ENCODE peak calls at places on chromosomes 2 and 18, in five cellular contexts. A is H9, Q is IMR-90, D is neuronal stem cell, C is mesendoderm. I is an unnamed sample.

GRCh38 chr2:127670957-127671290 is 4.4 kb downstream of the LIMS2 start:
- DNase-seq in A (no peak), Q (no peak), D (no peak), C (no peak), I (no peak)

GRCh38 chr2:97699765-97700444 is 13.5 kb upstream of the ZAP70 start:
- DNase-seq in A (peak; percentile 76), Q (peak; percentile 54), D (peak; percentile 58), C (peak; percentile 89), I (no peak)

GRCh38 chr2:111618577-111618930 is 265.4 kb downstream of the ANAPC1 start:
- DNase-seq in A (no peak), Q (no peak), D (no peak), C (no peak), I (no peak)

GRCh38 chr2:167582619-167583018 is 664.8 kb downstream of the STK39 start:
- DNase-seq in A (peak; percentile 24), Q (no peak), D (no peak), C (peak; percentile 27), I (no peak)

GRCh38 chr2:170928036-170928823 is 823 bp upstream of the GORASP2 start:
- DNase-seq in A (peak; percentile 52), Q (peak; percentile 31), D (no peak), C (peak; percentile 66), I (no peak)

GRCh38 chr2:16662440-16662839 is 3.2 kb downstream of the CYRIA start:
- DNase-seq in A (no peak), Q (peak; percentile 71), D (no peak), C (no peak), I (no peak)

GRCh38 chr18:55236150-55236931 is 277.1 kb upstream of the CCDC68 start:
- DNase-seq in A (no peak), Q (peak; percentile 38), D (no peak), C (no peak), I (no peak)

GRCh38 chr18:39604836-39605235 is 2039.2 kb upstream of the CELF4 start:
- DNase-seq in A (no peak), Q (peak; percentile 57), D (no peak), C (no peak), I (no peak)

GRCh38 chr2:177489719-177490301 is 97.2 kb downstream of the AGPS start:
- DNase-seq in A (no peak), Q (peak; percentile 49), D (peak; percentile 14), C (peak; percentile 55), I (no peak)

GRCh38 chr2:129492528-129492927 is 486.9 kb upstream of the RAB6C start:
- DNase-seq in A (no peak), Q (no peak), D (no peak), C (no peak), I (no peak)

GRCh38 chr2:62477573-62477972 is 28.4 kb downstream of the TMEM17 start:
- DNase-seq in A (no peak), Q (no peak), D (no peak), C (peak; percentile 70), I (no peak)

GRCh38 chr2:147568109-147568508 is 276.7 kb upstream of the ACVR2A start:
- DNase-seq in A (no peak), Q (no peak), D (no peak), C (no peak), I (no peak)

GRCh38 chr2:160940271-160940670 is 220.0 kb upstream of the TANK start:
- DNase-seq in A (no peak), Q (peak; percentile 59), D (no peak), C (no peak), I (no peak)

GRCh38 chr2:199206536-199206935 is 251.2 kb downstream of the SATB2 start:
- DNase-seq in A (no peak), Q (no peak), D (no peak), C (no peak), I (no peak)

GRCh38 chr2:10489842-10490555 is 41.9 kb upstream of the ODC1 start:
- DNase-seq in A (no peak), Q (peak; percentile 7), D (no peak), C (peak; percentile 27), I (peak; percentile 27)

GRCh38 chr2:168583710-168584521 is 127.8 kb downstream of the CERS6 start:
- DNase-seq in A (no peak), Q (peak; percentile 67), D (no peak), C (no peak), I (no peak)

GRCh38 chr18:40124107-40124506 is 1830.9 kb upstream of the PIK3C3 start:
- DNase-seq in A (no peak), Q (peak; percentile 44), D (no peak), C (peak; percentile 27), I (no peak)

GRCh38 chr2:44642123-44642857 is 280.5 kb downstream of the CAMKMT start:
- DNase-seq in A (no peak), Q (no peak), D (no peak), C (no peak), I (no peak)

GRCh38 chr2:100017633-100018032 is 124.8 kb downstream of the AFF3 start:
- DNase-seq in A (no peak), Q (peak; percentile 74), D (no peak), C (no peak), I (no peak)

GRCh38 chr2:1975060-1975459 is 230.7 kb upstream of the PXDN start:
- DNase-seq in A (no peak), Q (no peak), D (no peak), C (no peak), I (peak; percentile 14)

GRCh38 chr2:216695401-216695821 is at the start of gene IGFBP5:
- DNase-seq in A (peak; percentile 86), Q (peak; percentile 94), D (peak; percentile 91), C (peak; percentile 82), I (peak; percentile 75)

GRCh38 chr2:241217320-241218031 is 29.0 kb downstream of the ANO7 start:
- DNase-seq in A (peak; percentile 83), Q (peak; percentile 72), D (peak; percentile 71), C (peak; percentile 83), I (peak; percentile 80)
- H2BK5ac ChIP-seq in A (no peak overlapping the region), Q (peak overlapping the region; percentile 59), D (no peak overlapping the region), C (no peak overlapping the region), I (peak overlapping the region; percentile 90)

DNA sequence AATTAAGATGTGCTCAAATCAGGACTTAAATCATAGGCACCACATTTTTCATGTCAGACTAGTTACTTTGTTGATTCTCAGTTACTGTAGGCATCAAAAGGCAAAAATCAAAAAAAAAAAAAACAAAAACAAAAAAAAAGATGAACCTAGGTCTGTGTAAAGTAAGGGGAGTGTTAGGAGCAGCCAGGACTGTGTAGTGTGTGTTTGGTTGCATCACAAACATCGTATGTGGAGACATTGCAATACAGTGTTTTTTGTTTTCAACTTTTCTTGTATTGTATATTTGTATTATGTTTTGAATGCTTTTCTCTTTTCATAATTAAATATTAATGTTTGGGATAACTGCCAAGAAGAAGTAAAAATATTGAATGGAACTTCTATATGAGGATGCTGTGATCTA is 82.1 kb downstream of the ACSL3 start:
- DNase-seq in A (no peak), Q (no peak), D (no peak), C (no peak), I (no peak)
- H2BK5ac ChIP-seq in A (no peak overlapping the region), Q (peak overlapping the region; percentile 60), D (no peak overlapping the region), C (no peak overlapping the region), I (no peak overlapping the region)

DNA sequence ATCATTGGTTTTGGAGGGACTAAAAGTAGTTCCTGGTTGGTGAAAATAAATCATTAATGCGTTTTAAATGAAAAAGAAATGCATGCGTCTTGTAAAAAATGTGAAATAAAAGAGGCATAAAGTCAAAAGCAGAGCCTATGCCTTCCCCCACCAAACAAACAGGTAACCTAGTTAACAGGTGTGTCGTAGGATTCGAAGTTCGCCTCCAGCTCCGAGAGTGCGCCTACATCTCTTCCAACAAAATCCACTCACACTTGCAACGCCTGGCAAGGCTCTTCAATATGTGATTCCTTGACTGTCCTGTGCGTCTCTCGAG is 677 bp upstream of the SMAD4 start:
- DNase-seq in A (no peak), Q (peak; percentile 64), D (no peak), C (no peak), I (no peak)
- H2BK5ac ChIP-seq in A (no peak overlapping the region), Q (peak overlapping the region; percentile 71), D (no peak overlapping the region), C (peak overlapping the region; percentile 2), I (peak overlapping the region; percentile 73)

DNA sequence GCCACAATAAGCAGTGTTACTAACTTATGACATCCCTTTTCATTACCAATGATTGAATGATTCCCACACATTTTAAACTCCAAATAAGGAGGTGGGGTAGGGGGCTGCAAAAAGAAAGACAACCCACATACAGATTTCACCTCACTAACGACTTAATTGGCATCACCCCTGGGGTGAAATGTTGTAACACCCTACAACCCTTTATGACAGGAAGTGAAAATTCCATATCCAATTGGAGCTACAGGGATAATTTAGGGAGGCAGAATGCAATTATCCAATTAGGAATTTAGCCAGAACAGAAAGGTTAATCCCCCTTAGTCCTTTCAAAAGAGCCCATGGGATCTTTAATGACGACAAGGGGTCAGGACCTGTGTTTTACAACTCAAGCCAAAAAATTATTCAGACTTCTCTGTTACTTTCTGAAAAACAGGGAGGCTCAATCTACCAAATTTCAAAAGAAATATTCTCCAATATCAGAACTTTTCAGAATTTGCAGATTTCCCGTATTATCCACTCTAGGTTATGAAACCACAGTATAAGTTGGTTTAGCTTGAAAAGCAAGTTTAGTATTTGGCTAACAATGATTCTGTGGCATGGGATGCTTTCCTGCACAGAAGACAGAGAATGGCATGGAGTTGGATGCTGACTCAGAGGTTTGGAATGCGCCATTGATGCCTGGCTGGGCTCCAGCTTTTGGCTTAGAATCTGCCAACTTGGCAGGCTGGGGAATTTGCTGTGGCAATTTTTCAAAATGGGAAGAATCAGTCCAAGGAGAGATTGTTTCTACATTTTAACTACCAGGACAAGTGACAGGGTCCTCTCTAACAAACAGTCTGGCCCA is 1027.3 kb downstream of the TMEM182 start:
- DNase-seq in A (peak; percentile 57), Q (no peak), D (peak; percentile 88), C (peak; percentile 82), I (no peak)
- H2BK5ac ChIP-seq in A (no peak overlapping the region), Q (no peak overlapping the region), D (no peak overlapping the region), C (no peak overlapping the region), I (no peak overlapping the region)

DNA sequence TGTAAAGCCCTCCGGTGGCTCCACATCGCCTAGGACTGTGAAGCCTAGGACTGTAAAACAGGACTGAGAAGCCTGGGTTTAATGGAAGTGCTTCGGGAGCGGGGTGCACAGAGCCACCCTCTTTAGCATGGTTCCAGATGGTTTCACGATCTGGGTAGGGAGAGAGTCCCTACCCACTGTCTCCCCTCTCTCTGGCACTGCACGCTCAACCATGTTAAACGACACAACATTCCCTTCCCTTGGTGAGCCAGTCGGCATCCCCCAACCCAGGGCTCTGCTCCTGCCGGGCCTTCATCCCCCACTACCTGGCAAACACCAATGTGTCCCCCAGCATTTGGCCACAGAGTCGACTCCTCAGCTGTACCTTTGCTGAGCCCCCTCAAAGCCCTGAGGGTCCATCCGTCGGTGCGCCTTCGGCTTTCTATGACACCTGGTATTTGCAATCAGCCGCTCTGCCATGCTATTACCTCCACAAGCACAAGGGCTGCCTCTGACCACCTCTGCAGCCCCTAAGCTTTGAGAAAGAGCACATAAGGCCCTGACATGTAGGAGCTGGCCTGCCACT is 1.1 kb downstream of the COPS9 start:
- DNase-seq in A (peak; percentile 16), Q (no peak), D (no peak), C (no peak), I (no peak)
- H2BK5ac ChIP-seq in A (no peak overlapping the region), Q (no peak overlapping the region), D (no peak overlapping the region), C (no peak overlapping the region), I (peak overlapping the region; percentile 35)

GRCh38 chr2:46390036-46390435 is 89.3 kb upstream of the TMEM247 start:
- DNase-seq in A (no peak), Q (no peak), D (no peak), C (no peak), I (no peak)
- H2BK5ac ChIP-seq in A (no peak overlapping the region), Q (no peak overlapping the region), D (no peak overlapping the region), C (no peak overlapping the region), I (no peak overlapping the region)

I was measured in H1.